ENCODE peak calls at places on chromosomes 12 and 14, in eight cellular contexts. N is CD8-positive, alpha-beta memory T cell; B is colonic mucosa; L is thoracic aorta; A is fibroblast of lung; Z is HepG2; S is OCI-LY7; R is neural progenitor cell. C is an unnamed sample. For H3K4me1, the result is how much of the 10 kb centered on the place peaks cover.

GRCh38 chr12:96404683-96405082 is 4.4 kb upstream of the CDK17 start:
- DNase-seq in N (no peak), B (no peak), L (no peak), A (no peak), Z (no peak), S (peak), R (no peak), C (no peak)

GRCh38 chr14:103109789-103110415 is 13.4 kb upstream of the TNFAIP2 start:
- DNase-seq in N (no peak), B (no peak), L (no peak), A (peak), Z (peak), S (no peak), R (peak), C (no peak)

GRCh38 chr12:109744991-109745942 is 31.6 kb downstream of the FAM222A start:
- DNase-seq in N (no peak), B (no peak), L (no peak), A (no peak), Z (no peak), S (no peak), R (no peak), C (no peak)

GRCh38 chr12:54384591-54385041 is at the start of gene ZNF385A:
- DNase-seq in N (no peak), B (no peak), L (no peak), A (no peak), Z (no peak), S (peak), R (no peak), C (no peak)

GRCh38 chr12:106058256-106059182 is 80.2 kb downstream of the NUAK1 start:
- DNase-seq in N (no peak), B (no peak), L (no peak), A (peak), Z (no peak), S (no peak), R (no peak), C (no peak)

GRCh38 chr14:90539996-90540395 is 143.2 kb downstream of the CALM1 start:
- DNase-seq in N (no peak), B (no peak), L (no peak), A (no peak), Z (no peak), S (no peak), R (no peak), C (no peak)

GRCh38 chr12:40898505-40898904 is 206.3 kb downstream of the CNTN1 start:
- DNase-seq in N (no peak), B (no peak), L (no peak), A (no peak), Z (no peak), S (no peak), R (no peak), C (no peak)

GRCh38 chr12:131231194-131231980 is 277.7 kb downstream of the ADGRD1 start:
- DNase-seq in N (no peak), B (no peak), L (no peak), A (no peak), Z (no peak), S (no peak), R (no peak), C (no peak)

GRCh38 chr14:29518335-29518734 is 409.3 kb downstream of the PRKD1 start:
- DNase-seq in N (no peak), B (no peak), L (no peak), A (peak), Z (no peak), S (no peak), R (no peak), C (no peak)

GRCh38 chr14:99573000-99573330 is 31.0 kb downstream of the CCDC85C start:
- DNase-seq in N (no peak), B (no peak), L (no peak), A (no peak), Z (no peak), S (peak), R (no peak), C (no peak)
- H3K4me1 ChIP-seq in N (under half), B (half or more), L (under half), A (under half), Z (half or more), S (under half), R (half or more), C (under half)

GRCh38 chr14:68945190-68945584 is 33.9 kb downstream of the ACTN1 start:
- DNase-seq in N (no peak), B (no peak), L (no peak), A (no peak), Z (no peak), S (no peak), R (no peak), C (no peak)
- H3K4me1 ChIP-seq in N (half or more), B (under half), L (half or more), A (half or more), Z (half or more), S (under half), R (under half), C (under half)

DNA sequence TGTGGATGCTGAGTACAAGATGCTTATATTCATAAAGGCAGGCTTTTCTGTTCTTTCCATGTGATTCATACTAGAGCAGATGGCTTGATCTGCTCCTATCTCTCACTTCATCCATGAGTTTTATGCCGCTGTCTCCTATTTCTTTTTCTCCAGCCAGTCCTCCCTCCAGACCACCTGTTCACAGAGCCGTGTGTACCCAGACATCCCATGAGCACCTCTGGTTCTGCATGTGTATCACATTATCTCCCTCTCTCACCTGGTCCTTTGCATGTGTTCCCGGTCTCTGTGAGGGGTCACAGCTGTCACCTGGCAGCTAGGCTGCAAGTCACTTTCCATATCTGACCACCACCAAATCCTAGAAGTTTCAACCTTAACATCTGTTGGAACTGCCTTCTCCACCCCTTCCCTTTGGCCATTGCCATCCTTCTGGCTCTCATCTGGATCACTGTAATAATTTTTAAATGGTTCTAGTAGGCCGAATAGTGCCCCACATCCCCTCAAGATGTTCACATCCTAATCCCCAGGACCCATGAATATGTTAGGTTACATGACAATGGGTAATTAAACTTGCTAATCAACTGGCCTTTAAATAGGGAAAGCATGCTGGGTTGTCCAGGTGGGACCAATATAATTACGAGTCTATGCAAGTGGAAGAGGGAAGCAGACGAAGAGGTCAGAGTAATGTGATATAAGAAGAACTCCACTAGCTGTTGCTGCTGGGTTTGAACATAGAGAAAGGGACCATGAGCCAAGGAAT is 168.1 kb downstream of the SNAPC1 start:
- DNase-seq in N (no peak), B (no peak), L (no peak), A (no peak), Z (no peak), S (no peak), R (no peak), C (no peak)
- H3K4me1 ChIP-seq in N (under half), B (under half), L (under half), A (under half), Z (under half), S (under half), R (under half), C (under half)

GRCh38 chr14:91817566-91818325 is 49.6 kb downstream of the TC2N start:
- DNase-seq in N (no peak), B (no peak), L (no peak), A (no peak), Z (no peak), S (no peak), R (peak), C (no peak)

GRCh38 chr14:91810699-91811098 is 56.6 kb downstream of the TC2N start:
- DNase-seq in N (no peak), B (no peak), L (no peak), A (no peak), Z (no peak), S (no peak), R (no peak), C (no peak)

DNA sequence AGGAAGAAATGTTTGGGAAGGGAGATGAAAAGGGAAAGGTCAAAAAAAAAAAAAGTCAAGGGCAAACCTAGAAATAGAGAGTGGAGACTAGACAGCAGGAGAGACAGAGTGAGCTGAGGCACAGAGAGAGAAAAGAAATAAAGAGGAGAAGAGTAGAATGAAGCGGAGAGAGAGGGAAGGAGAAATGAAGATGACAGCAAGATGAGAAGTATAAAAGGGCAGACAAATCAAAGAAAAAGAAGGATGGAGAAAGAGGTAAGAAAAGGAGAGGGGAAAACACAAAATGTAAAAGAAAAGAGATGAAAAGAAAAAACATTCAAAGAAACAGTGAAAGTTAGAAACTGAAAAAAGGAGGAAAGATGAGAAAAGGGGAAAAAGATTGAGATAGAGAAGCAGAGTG is 53.0 kb downstream of the TC2N start:
- DNase-seq in N (no peak), B (no peak), L (no peak), A (no peak), Z (no peak), S (no peak), R (no peak), C (no peak)
- H3K4me1 ChIP-seq in N (under half), B (under half), L (under half), A (under half), Z (under half), S (under half), R (under half), C (under half)

C was measured in HAP-1.